ENCODE peak calls at places on chromosomes 5 and 9, in four cellular contexts. Y is thyroid gland, X is body of pancreas, K is right lobe of liver. A is an unnamed sample.

GRCh38 chr5:56190500-56190899 is 42.6 kb downstream of the ANKRD55 start:
- DNase-seq in Y (peak; percentile 18), X (peak; percentile 20), K (peak; percentile 37), A (no peak)

GRCh38 chr5:153937661-153938060 is 101.0 kb downstream of the FAM114A2 start:
- DNase-seq in Y (no peak), X (no peak), K (no peak), A (no peak)

GRCh38 chr5:126015244-126016054 is 407.8 kb upstream of the GRAMD2B start:
- DNase-seq in Y (no peak), X (no peak), K (no peak), A (no peak)

GRCh38 chr9:70220216-70220615 is 38.6 kb upstream of the SMC5 start:
- DNase-seq in Y (no peak), X (no peak), K (no peak), A (no peak)

GRCh38 chr5:157025093-157025698 is 33.7 kb downstream of the HAVCR1 start:
- DNase-seq in Y (no peak), X (no peak), K (no peak), A (no peak)

GRCh38 chr5:80865547-80865946 is 94.6 kb upstream of the RASGRF2 start:
- DNase-seq in Y (no peak), X (no peak), K (no peak), A (no peak)

GRCh38 chr9:68643901-68644809 is 60.9 kb upstream of the PIP5K1B start:
- DNase-seq in Y (no peak), X (no peak), K (no peak), A (no peak)

GRCh38 chr9:75664597-75664996 is 225.9 kb upstream of the PCSK5 start:
- DNase-seq in Y (no peak), X (no peak), K (no peak), A (no peak)

GRCh38 chr5:150069619-150070276 is 16.6 kb downstream of the CSF1R start:
- DNase-seq in Y (no peak), X (no peak), K (no peak), A (peak; percentile 64)

GRCh38 chr9:124960409-124960752 is 19.5 kb upstream of the GOLGA1 start:
- DNase-seq in Y (no peak), X (no peak), K (no peak), A (no peak)

GRCh38 chr5:20523099-20523498 is 535.1 kb upstream of the CDH18 start:
- DNase-seq in Y (no peak), X (no peak), K (no peak), A (no peak)

GRCh38 chr5:69188811-69189161 is 597 bp upstream of the CENPH start:
- DNase-seq in Y (no peak), X (no peak), K (no peak), A (no peak)

GRCh38 chr9:103804077-103804735 is 289.9 kb upstream of the SMC2 start:
- DNase-seq in Y (no peak), X (no peak), K (no peak), A (no peak)

GRCh38 chr9:87888501-87888900 is 5.8 kb downstream of the SPATA31E1 start:
- DNase-seq in Y (no peak), X (no peak), K (no peak), A (no peak)

GRCh38 chr9:127295005-127295404 is 30.4 kb downstream of the GARNL3 start:
- DNase-seq in Y (no peak), X (no peak), K (no peak), A (no peak)

GRCh38 chr9:88355166-88355565 is 33.1 kb upstream of the SPIN1 start:
- DNase-seq in Y (no peak), X (no peak), K (no peak), A (no peak)

GRCh38 chr9:2260401-2261306 is 245.5 kb downstream of the SMARCA2 start:
- DNase-seq in Y (no peak), X (peak; percentile 17), K (no peak), A (no peak)

GRCh38 chr9:136856078-136856474 is 3.9 kb downstream of the MAMDC4 start:
- DNase-seq in Y (no peak), X (peak; percentile 20), K (peak; percentile 28), A (no peak)

GRCh38 chr5:82952326-82952725 is 124.9 kb downstream of the TMEM167A start:
- DNase-seq in Y (no peak), X (no peak), K (no peak), A (no peak)

GRCh38 chr5:179873711-179874110 is 15.1 kb upstream of the MRNIP start:
- DNase-seq in Y (no peak), X (no peak), K (no peak), A (no peak)

GRCh38 chr5:81762401-81762800 is 11.5 kb upstream of the SSBP2 start:
- DNase-seq in Y (no peak), X (no peak), K (no peak), A (no peak)

GRCh38 chr9:137042751-137043727 is 2.9 kb downstream of the NPDC1 start:
- DNase-seq in Y (no peak), X (no peak), K (peak; percentile 47), A (no peak)

GRCh38 chr9:34371886-34372597 is 4.7 kb downstream of the MYORG start:
- DNase-seq in Y (no peak), X (no peak), K (no peak), A (no peak)

GRCh38 chr5:179788193-179788854 is 5.5 kb upstream of the LTC4S start:
- DNase-seq in Y (no peak), X (no peak), K (no peak), A (no peak)

GRCh38 chr9:18928711-18929110 is 104.3 kb downstream of the SAXO1 start:
- DNase-seq in Y (no peak), X (no peak), K (no peak), A (no peak)

GRCh38 chr5:150637245-150638052 is 3.0 kb upstream of the SYNPO start:
- DNase-seq in Y (peak; percentile 40), X (peak; percentile 59), K (no peak), A (no peak)

GRCh38 chr9:108650826-108651225 is 205.0 kb downstream of the ACTL7B start:
- DNase-seq in Y (no peak), X (no peak), K (no peak), A (no peak)

GRCh38 chr9:134919316-134919715 is 1.6 kb upstream of the FCN1 start:
- DNase-seq in Y (no peak), X (no peak), K (no peak), A (no peak)

GRCh38 chr5:168951341-168951740 is 349.6 kb downstream of the SLIT3 start:
- DNase-seq in Y (no peak), X (no peak), K (no peak), A (no peak)

GRCh38 chr5:146042628-146043279 is 62.6 kb downstream of the PLAC8L1 start:
- DNase-seq in Y (no peak), X (no peak), K (no peak), A (no peak)

GRCh38 chr5:35924950-35925722 is 13.3 kb downstream of the CAPSL start:
- DNase-seq in Y (peak; percentile 45), X (peak; percentile 44), K (peak; percentile 75), A (peak; percentile 91)

GRCh38 chr9:79053613-79054012 is 518.2 kb upstream of the TLE4 start:
- DNase-seq in Y (no peak), X (no peak), K (no peak), A (no peak)

GRCh38 chr5:94908889-94909480 is 290.5 kb downstream of the SLF1 start:
- DNase-seq in Y (no peak), X (no peak), K (no peak), A (no peak)

GRCh38 chr5:16539169-16539666 is 73.6 kb upstream of the ZNF622 start:
- DNase-seq in Y (peak; percentile 63), X (peak; percentile 74), K (peak; percentile 78), A (no peak)
- TF ChIP-seq POLR2A in Y (no peak), X (no peak), K (peak; percentile 83), A (no peak)

DNA sequence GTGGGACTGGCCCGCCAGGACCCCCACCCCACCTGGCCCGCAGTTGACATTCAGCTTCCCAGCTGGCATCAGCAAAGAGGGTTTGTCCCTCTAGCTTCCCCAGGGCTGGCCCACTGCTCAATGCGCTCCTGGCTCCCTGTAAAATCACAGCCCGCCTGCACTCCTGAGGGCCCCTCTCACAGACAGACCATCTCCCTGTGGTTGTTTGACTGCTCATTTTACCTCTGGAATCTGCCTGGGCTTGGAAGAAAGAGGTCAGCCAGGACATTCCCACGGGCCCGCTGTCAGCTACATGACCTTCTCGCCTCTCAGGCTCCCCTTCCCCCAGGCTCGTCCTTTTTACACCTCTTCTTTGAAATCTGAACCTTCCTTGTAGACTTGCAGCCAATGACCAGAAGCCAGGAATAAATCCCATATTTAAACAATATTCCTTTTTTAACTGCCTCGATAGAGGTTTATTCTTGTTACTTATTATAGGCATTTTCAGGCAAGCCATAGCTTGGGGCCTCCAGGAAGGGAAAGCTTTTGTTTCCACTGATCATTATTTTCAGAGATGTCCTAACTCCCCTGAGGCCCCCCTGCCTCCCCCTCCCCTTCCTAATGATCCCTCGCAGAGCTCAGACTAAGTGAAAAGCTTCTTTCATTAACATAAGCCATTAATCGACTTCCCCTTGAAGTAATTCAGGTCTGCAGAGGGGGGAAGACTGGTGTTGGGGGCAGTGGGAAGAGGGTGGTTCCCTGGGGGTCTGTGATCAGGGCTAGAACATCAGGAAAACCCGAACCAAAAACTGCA is 76.3 kb upstream of the IQGAP2 start:
- DNase-seq in Y (no peak), X (no peak), K (no peak), A (peak; percentile 76)
- H3K4me1 ChIP-seq in Y (peaks cover 16% of the 10 kb centered on the region), X (peaks cover 16% of the 10 kb centered on the region), K (peaks cover 1% of the 10 kb centered on the region), A (peaks cover 9% of the 10 kb centered on the region)

DNA sequence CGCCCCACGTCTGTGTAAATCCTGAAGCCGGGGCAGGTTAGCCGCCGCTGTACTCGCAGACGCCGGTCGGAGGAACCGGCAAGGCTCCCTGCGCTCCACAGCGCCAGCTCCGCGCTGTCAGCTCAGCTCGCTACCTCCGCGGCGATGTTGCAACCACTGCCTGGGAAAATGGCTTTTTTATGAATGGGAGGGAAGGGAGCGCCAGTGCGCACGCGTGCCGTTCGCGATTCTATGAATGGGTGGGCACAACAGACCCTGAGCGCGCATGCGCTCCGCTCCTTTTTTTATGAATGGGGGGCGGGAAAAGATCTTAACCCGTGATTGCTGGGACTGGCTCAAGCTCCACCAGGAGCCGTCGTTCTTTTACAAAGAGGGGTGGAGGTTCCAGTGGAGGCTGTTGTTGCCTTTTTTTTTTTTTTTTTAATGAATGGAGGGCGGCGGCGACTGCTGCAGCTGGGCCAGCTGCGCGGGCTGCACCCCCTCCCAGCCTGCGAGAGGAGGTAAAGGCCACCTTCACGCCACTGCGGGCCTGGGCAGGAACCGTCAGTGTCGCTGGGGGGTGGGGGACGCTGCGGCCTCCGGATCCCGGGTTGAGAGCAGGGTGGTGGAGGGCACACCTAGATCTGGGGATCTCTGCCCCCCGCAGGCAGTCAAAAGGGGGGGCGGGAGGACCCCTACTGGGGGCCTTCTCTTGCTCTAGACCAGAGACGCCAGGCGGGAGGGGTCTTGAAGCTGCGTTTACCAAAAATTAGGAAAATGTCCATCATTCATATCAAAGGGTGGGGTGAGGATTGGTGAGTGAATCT is at the start of gene SPRY4:
- DNase-seq in Y (peak; percentile 91), X (peak; percentile 87), K (peak; percentile 95), A (peak; percentile 93)
- TF ChIP-seq POLR2A in Y (peak; percentile 86), X (peak; percentile 55), K (peak; percentile 94), A (peak; percentile 49)

GRCh38 chr5:120614512-120614911 is 150.4 kb downstream of the PRR16 start:
- DNase-seq in Y (no peak), X (no peak), K (no peak), A (no peak)

GRCh38 chr5:120609570-120609969 is 145.5 kb downstream of the PRR16 start:
- DNase-seq in Y (no peak), X (no peak), K (no peak), A (no peak)

GRCh38 chr5:120605325-120606079 is 141.4 kb downstream of the PRR16 start:
- DNase-seq in Y (no peak), X (no peak), K (no peak), A (no peak)

GRCh38 chr5:120613729-120614128 is 149.6 kb downstream of the PRR16 start:
- DNase-seq in Y (no peak), X (no peak), K (no peak), A (no peak)

GRCh38 chr5:120610145-120610544 is 146.0 kb downstream of the PRR16 start:
- DNase-seq in Y (no peak), X (no peak), K (no peak), A (no peak)
- H3K4me1 ChIP-seq in Y (no peaks in the 10 kb centered on the region), X (no peaks in the 10 kb centered on the region), K (no peaks in the 10 kb centered on the region), A (no peaks in the 10 kb centered on the region)